ENCODE peak calls at places on chromosome 2, in eight cellular contexts. B, N, J, Z, S, D, V and F are unnamed samples.

GRCh38 chr2:30664761-30665358 is 142.4 kb downstream of the CAPN13 start:
- DNase-seq in B (no peak), N (peak), J (peak), Z (no peak), S (peak), D (no peak), V (peak), F (no peak)

GRCh38 chr2:29459445-29460179 is 344.4 kb downstream of the CLIP4 start:
- DNase-seq in B (no peak), N (peak), J (peak), Z (no peak), S (peak), D (no peak), V (peak), F (no peak)

GRCh38 chr2:43220982-43221659 is 5.3 kb downstream of the ZFP36L2 start:
- DNase-seq in B (no peak), N (peak), J (peak), Z (no peak), S (peak), D (no peak), V (peak), F (peak)

GRCh38 chr2:86011449-86011941 is 94.2 kb downstream of the POLR1A start:
- DNase-seq in B (no peak), N (no peak), J (no peak), Z (no peak), S (no peak), D (no peak), V (no peak), F (no peak)

GRCh38 chr2:74168739-74169138 is 9.9 kb downstream of the MOB1A start:
- DNase-seq in B (no peak), N (no peak), J (no peak), Z (no peak), S (no peak), D (no peak), V (no peak), F (no peak)

GRCh38 chr2:134127496-134127895 is 126.4 kb upstream of the MGAT5 start:
- DNase-seq in B (peak), N (no peak), J (no peak), Z (no peak), S (no peak), D (no peak), V (no peak), F (no peak)

GRCh38 chr2:134104754-134105153 is 149.1 kb upstream of the MGAT5 start:
- DNase-seq in B (no peak), N (peak), J (no peak), Z (no peak), S (no peak), D (no peak), V (no peak), F (no peak)

GRCh38 chr2:157790780-157791179 is 85.3 kb downstream of the ACVR1 start:
- DNase-seq in B (no peak), N (no peak), J (no peak), Z (no peak), S (no peak), D (no peak), V (no peak), F (no peak)

GRCh38 chr2:158255257-158255656 is 153.6 kb downstream of the UPP2 start:
- DNase-seq in B (no peak), N (no peak), J (no peak), Z (no peak), S (no peak), D (no peak), V (no peak), F (no peak)

GRCh38 chr2:203994735-203995134 is 58.2 kb downstream of the ICOS start:
- DNase-seq in B (no peak), N (no peak), J (no peak), Z (no peak), S (no peak), D (no peak), V (no peak), F (no peak)

GRCh38 chr2:224410946-224411561 is 9.1 kb upstream of the FAM124B start:
- DNase-seq in B (no peak), N (peak), J (no peak), Z (no peak), S (peak), D (no peak), V (peak), F (no peak)

GRCh38 chr2:117835990-117836760 is 21.7 kb downstream of the DDX18 start:
- DNase-seq in B (peak), N (peak), J (peak), Z (no peak), S (peak), D (peak), V (peak), F (peak)

GRCh38 chr2:152594022-152594712 is 123.1 kb downstream of the PRPF40A start:
- DNase-seq in B (no peak), N (no peak), J (no peak), Z (no peak), S (no peak), D (no peak), V (no peak), F (peak)